ENCODE peak calls at places on chromosomes 11 and 22, in eight cellular contexts. T, P, A, R, Y, X, W and V are unnamed samples.

GRCh38 chr11:19683141-19683805 is 29.4 kb upstream of the NAV2 start:
- DNase-seq in T (no peak), P (no peak), A (no peak), R (no peak), Y (no peak), X (no peak), W (peak; percentile 78), V (no peak)

GRCh38 chr11:33268945-33269567 is 11.9 kb downstream of the HIPK3 start:
- DNase-seq in T (no peak), P (no peak), A (peak; percentile 29), R (no peak), Y (peak; percentile 47), X (no peak), W (no peak), V (no peak)

GRCh38 chr11:84549221-84549620 is 1077.9 kb downstream of the DLG2 start:
- DNase-seq in T (no peak), P (no peak), A (no peak), R (no peak), Y (no peak), X (no peak), W (no peak), V (no peak)

GRCh38 chr11:2100361-2101170 is 38.6 kb downstream of the IGF2 start:
- DNase-seq in T (no peak), P (no peak), A (no peak), R (no peak), Y (no peak), X (peak; percentile 63), W (peak; percentile 7), V (peak; percentile 80)

GRCh38 chr11:2816941-2817421 is 68.6 kb downstream of the CDKN1C start:
- DNase-seq in T (no peak), P (no peak), A (peak; percentile 81), R (no peak), Y (no peak), X (no peak), W (peak; percentile 26), V (peak; percentile 49)

GRCh38 chr11:62012451-62013265 is 45.2 kb upstream of the FTH1 start:
- DNase-seq in T (no peak), P (no peak), A (peak; percentile 42), R (peak; percentile 58), Y (peak; percentile 94), X (no peak), W (no peak), V (no peak)

GRCh38 chr11:76672431-76673163 is 2.0 kb upstream of the LRRC32 start:
- DNase-seq in T (no peak), P (no peak), A (no peak), R (no peak), Y (no peak), X (peak; percentile 76), W (no peak), V (no peak)

GRCh38 chr22:36022162-36022561 is 6.5 kb downstream of the RBFOX2 start:
- DNase-seq in T (no peak), P (no peak), A (peak; percentile 90), R (no peak), Y (no peak), X (no peak), W (no peak), V (no peak)

GRCh38 chr11:8342821-8343681 is 79.4 kb upstream of the LMO1 start:
- DNase-seq in T (no peak), P (no peak), A (no peak), R (no peak), Y (peak; percentile 79), X (no peak), W (no peak), V (no peak)

GRCh38 chr11:27456802-27457329 is 15.7 kb downstream of the LGR4 start:
- DNase-seq in T (no peak), P (no peak), A (no peak), R (no peak), Y (peak; percentile 48), X (no peak), W (no peak), V (no peak)

GRCh38 chr11:111465400-111465799 is 46.8 kb downstream of the BTG4 start:
- DNase-seq in T (no peak), P (no peak), A (peak; percentile 84), R (peak; percentile 84), Y (peak; percentile 68), X (no peak), W (no peak), V (no peak)

GRCh38 chr11:130909650-130910049 is 6.6 kb downstream of the SNX19 start:
- DNase-seq in T (no peak), P (no peak), A (peak; percentile 91), R (peak; percentile 68), Y (peak; percentile 12), X (no peak), W (no peak), V (no peak)

GRCh38 chr11:70948855-70949551 is 303.4 kb downstream of the SHANK2 start:
- DNase-seq in T (no peak), P (no peak), A (no peak), R (no peak), Y (no peak), X (no peak), W (no peak), V (peak; percentile 38)

GRCh38 chr11:106466441-106467190 is 389.2 kb downstream of the AASDHPPT start:
- DNase-seq in T (no peak), P (no peak), A (peak; percentile 94), R (peak; percentile 28), Y (peak; percentile 65), X (no peak), W (no peak), V (no peak)

GRCh38 chr11:3229673-3230630 is 2.3 kb downstream of the MRGPRE start:
- DNase-seq in T (no peak), P (no peak), A (no peak), R (no peak), Y (no peak), X (no peak), W (no peak), V (no peak)

DNA sequence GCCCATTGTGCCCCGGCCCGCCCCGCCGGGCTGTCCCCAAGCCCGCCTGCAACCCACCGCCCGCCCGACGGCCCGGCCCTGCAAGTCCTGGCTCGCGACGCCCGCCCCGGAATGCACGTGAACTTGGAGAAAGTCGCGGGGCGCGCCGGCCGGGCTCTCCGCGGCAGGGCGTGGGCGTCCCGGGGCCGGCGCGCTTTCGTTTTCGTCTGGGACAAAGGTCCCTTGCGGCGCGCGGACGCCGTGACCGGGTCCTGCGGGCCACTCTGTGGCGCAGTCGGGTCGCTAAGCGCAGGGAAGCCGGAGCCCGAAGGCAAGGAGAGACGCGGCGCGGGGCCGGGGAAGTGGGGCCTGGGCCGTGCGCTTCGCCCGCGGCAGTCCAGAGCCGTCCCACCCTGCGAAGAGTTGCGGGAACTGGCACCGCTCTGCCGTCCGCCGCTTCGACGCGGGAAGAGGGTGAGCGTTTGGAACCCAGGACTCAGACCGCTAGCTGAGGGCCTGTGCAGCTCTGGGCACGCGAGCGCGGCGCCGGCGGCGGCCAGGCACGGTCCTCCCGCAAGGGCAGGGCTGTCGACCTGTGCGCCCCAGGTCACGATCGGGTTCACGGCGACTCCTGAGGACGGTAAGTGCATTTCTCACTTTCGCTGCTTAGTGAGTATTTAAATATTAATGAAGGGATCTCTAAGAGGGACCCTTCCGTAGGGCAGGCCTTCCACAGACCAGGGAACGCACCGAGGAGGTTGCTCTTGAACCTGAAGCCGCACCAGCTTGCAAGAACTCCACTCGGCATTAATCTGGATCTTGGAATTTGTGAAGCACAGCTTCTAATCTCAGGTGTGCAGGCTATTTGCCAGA is 78.1 kb upstream of the PPARA start:
- DNase-seq in T (no peak), P (no peak), A (peak; percentile 61), R (peak; percentile 32), Y (peak; percentile 33), X (peak; percentile 51), W (peak; percentile 81), V (peak; percentile 63)
- H3K27ac ChIP-seq in T (no peak overlapping the region), P (peak overlapping the region; percentile 99), A (peak overlapping the region; percentile 98), R (peak overlapping the region; percentile 93), Y (peak overlapping the region; percentile 99), X (no peak overlapping the region), W (peak overlapping the region; percentile 98), V (peak overlapping the region; percentile 96)

GRCh38 chr11:46363455-46363920 is 16.2 kb downstream of the DGKZ start:
- DNase-seq in T (no peak), P (peak; percentile 61), A (peak; percentile 33), R (no peak), Y (peak; percentile 89), X (no peak), W (peak; percentile 86), V (peak; percentile 73)
- H3K27ac ChIP-seq in T (no peak overlapping the region), P (peak overlapping the region; percentile 95), A (no peak overlapping the region), R (no peak overlapping the region), Y (peak overlapping the region; percentile 97), X (no peak overlapping the region), W (peak overlapping the region; percentile 98), V (peak overlapping the region; percentile 87)

GRCh38 chr22:43346521-43346929 is 3.4 kb upstream of the SCUBE1 start:
- DNase-seq in T (peak; percentile 51), P (peak; percentile 5), A (no peak), R (peak; percentile 11), Y (peak; percentile 50), X (peak; percentile 72), W (peak; percentile 52), V (peak; percentile 65)
- H3K27ac ChIP-seq in T (no peak overlapping the region), P (no peak overlapping the region), A (no peak overlapping the region), R (no peak overlapping the region), Y (no peak overlapping the region), X (no peak overlapping the region), W (no peak overlapping the region), V (no peak overlapping the region)

GRCh38 chr22:17924076-17924475 is 100.3 kb downstream of the MICAL3 start:
- DNase-seq in T (no peak), P (no peak), A (no peak), R (no peak), Y (no peak), X (no peak), W (no peak), V (no peak)

GRCh38 chr22:17920992-17921650 is 103.2 kb downstream of the MICAL3 start:
- DNase-seq in T (no peak), P (no peak), A (no peak), R (no peak), Y (no peak), X (no peak), W (no peak), V (no peak)

GRCh38 chr22:17922925-17923898 is 101.1 kb downstream of the MICAL3 start:
- DNase-seq in T (no peak), P (no peak), A (peak; percentile 89), R (no peak), Y (peak; percentile 58), X (no peak), W (no peak), V (no peak)

GRCh38 chr22:17920145-17920605 is 104.2 kb downstream of the MICAL3 start:
- DNase-seq in T (no peak), P (no peak), A (peak; percentile 62), R (peak; percentile 63), Y (no peak), X (no peak), W (peak; percentile 27), V (no peak)

DNA sequence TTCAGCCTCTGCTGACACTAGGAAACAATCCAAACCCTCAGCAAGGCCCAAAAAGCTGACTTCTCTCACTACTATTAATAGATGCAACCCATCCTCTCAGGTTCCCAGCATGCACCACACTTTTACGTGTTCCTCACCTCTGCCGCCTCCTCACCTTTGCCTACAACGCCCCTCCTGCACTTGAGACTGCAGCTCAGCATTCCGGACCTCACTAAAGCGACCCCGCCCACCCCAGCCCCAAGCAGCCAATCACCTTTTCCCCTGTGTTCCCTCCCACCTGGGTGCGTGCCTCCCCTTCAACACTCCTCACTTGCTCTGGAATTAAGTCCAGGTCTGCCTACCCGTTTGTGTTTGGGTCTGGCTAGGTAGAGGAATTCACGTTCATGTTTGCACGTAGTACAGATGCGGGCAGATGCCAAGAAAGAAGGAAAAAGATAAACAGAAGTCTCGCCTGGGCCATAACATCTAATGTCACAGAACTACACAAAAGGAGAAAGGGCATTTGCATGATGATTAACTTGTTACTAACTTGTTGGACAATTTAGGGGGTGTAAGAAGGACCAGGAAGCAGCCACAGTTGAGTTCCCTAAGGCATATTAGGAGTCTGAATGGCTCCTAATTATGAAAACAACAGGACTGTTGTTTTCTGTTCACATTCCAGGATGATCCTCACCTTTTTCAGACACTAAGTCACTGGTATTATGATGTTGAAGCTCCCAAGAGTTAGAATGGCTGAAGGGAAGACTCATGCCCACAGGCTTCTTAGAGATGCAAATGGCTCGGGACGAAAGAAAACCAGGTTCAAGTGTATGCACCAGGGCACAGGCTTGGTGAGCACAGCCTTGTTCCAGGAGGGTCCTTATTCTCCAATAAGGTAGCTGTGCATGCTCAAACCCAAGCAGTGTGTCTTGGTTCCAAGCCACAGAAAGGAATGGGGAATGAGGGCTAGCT is 102.2 kb downstream of the MICAL3 start:
- DNase-seq in T (no peak), P (no peak), A (no peak), R (peak; percentile 48), Y (no peak), X (no peak), W (no peak), V (no peak)
- H3K27ac ChIP-seq in T (no peak overlapping the region), P (peak overlapping the region; percentile 7), A (peak overlapping the region; percentile 45), R (no peak overlapping the region), Y (peak overlapping the region; percentile 65), X (no peak overlapping the region), W (peak overlapping the region; percentile 59), V (no peak overlapping the region)